ENCODE peak calls at places on chromosomes 6 and 20, in four cellular contexts. D is neural progenitor cell, R is GM23248, V is OCI-LY7. O is an unnamed sample.

GRCh38 chr6:119076173-119076965 is 2.1 kb downstream of the FAM184A start:
- DNase-seq in V (no peak), R (peak; percentile 2), D (no peak), O (no peak)

GRCh38 chr6:148491638-148492210 is 149.1 kb downstream of the SASH1 start:
- DNase-seq in R (peak; percentile 82), V (no peak), D (no peak), O (no peak)

GRCh38 chr6:101266063-101266462 is 127.4 kb upstream of the GRIK2 start:
- DNase-seq in D (no peak), V (peak; percentile 10), R (no peak), O (no peak)

GRCh38 chr6:111673871-111674270 is 68.2 kb upstream of the TRAF3IP2 start:
- DNase-seq in V (no peak), R (no peak), D (no peak), O (peak; percentile 31)

GRCh38 chr6:2562721-2563120 is 188.0 kb downstream of the MYLK4 start:
- DNase-seq in V (no peak), D (no peak), R (no peak), O (peak; percentile 64)

GRCh38 chr20:20491110-20491783 is 123.3 kb downstream of the INSM1 start:
- DNase-seq in D (no peak), V (no peak), R (peak; percentile 84), O (no peak)

GRCh38 chr6:67679566-67680296 is 955.4 kb upstream of the ADGRB3 start:
- DNase-seq in D (no peak), V (no peak), R (no peak), O (no peak)

GRCh38 chr6:13635948-13636658 is 21.0 kb downstream of the NOL7 start:
- DNase-seq in D (no peak), R (no peak), V (no peak), O (no peak)

GRCh38 chr6:167098825-167099225 is 24.1 kb upstream of the CCR6 start:
- DNase-seq in V (no peak), D (no peak), R (no peak), O (no peak)

GRCh38 chr6:63671098-63671754 is 35.6 kb downstream of the PHF3 start:
- DNase-seq in D (no peak), R (no peak), V (no peak), O (no peak)

GRCh38 chr6:161462148-161462547 is 188.3 kb upstream of the AGPAT4 start:
- DNase-seq in R (peak; percentile 24), V (no peak), D (no peak), O (no peak)

GRCh38 chr6:117110737-117111136 is 154.6 kb upstream of the VGLL2 start:
- DNase-seq in V (no peak), D (no peak), R (no peak), O (no peak)

GRCh38 chr6:161139766-161140553 is 133.9 kb downstream of the AGPAT4 start:
- DNase-seq in R (peak; percentile 63), V (no peak), D (no peak), O (no peak)

GRCh38 chr6:170186006-170186908 is 104.6 kb downstream of the DLL1 start:
- DNase-seq in V (no peak), R (no peak), D (no peak), O (no peak)

GRCh38 chr6:55445648-55446204 is 118.5 kb downstream of the GFRAL start:
- DNase-seq in D (peak; percentile 43), R (peak; percentile 56), V (peak; percentile 19), O (peak; percentile 16)

GRCh38 chr20:19975901-19976300 is 41.3 kb upstream of the NAA20 start:
- DNase-seq in D (no peak), V (no peak), R (peak; percentile 58), O (no peak)

GRCh38 chr6:134814076-134814709 is 135.7 kb downstream of the ALDH8A1 start:
- DNase-seq in R (peak; percentile 38), V (no peak), D (no peak), O (no peak)

GRCh38 chr6:151389640-151390275 is 1.6 kb downstream of the ZBTB2 start:
- DNase-seq in D (peak; percentile 72), R (peak; percentile 86), V (peak; percentile 65), O (peak; percentile 65)

GRCh38 chr20:38937978-38938473 is 11.8 kb downstream of the FAM83D start:
- DNase-seq in R (no peak), D (no peak), V (no peak), O (no peak)

GRCh38 chr6:159602370-159603185 is 90.5 kb downstream of the SOD2 start:
- DNase-seq in D (no peak), V (no peak), R (no peak), O (no peak)

GRCh38 chr20:20443509-20443908 is 75.6 kb downstream of the INSM1 start:
- DNase-seq in R (no peak), V (no peak), D (no peak), O (no peak)

GRCh38 chr6:95087394-95088097 is 489.8 kb upstream of the MANEA start:
- DNase-seq in D (no peak), V (no peak), R (peak; percentile 90), O (peak; percentile 34)

GRCh38 chr20:18431206-18431605 is 35.6 kb downstream of the DZANK1 start:
- DNase-seq in D (no peak), R (no peak), V (no peak), O (no peak)

GRCh38 chr6:163585932-163586437 is 171.5 kb downstream of the QKI start:
- DNase-seq in R (peak; percentile 90), D (no peak), V (no peak), O (no peak)

GRCh38 chr6:100347901-100348550 is 116.7 kb downstream of the SIM1 start:
- DNase-seq in V (no peak), R (peak; percentile 81), D (no peak), O (no peak)

GRCh38 chr6:80638222-80639055 is 532.0 kb downstream of the BCKDHB start:
- DNase-seq in V (no peak), R (peak; percentile 93), D (no peak), O (peak; percentile 62)

GRCh38 chr6:142290851-142291250 is 11.0 kb upstream of the ADGRG6 start:
- DNase-seq in R (no peak), D (no peak), V (no peak), O (no peak)

GRCh38 chr20:42419814-42420532 is 769.7 kb downstream of the PTPRT start:
- DNase-seq in R (no peak), V (no peak), D (no peak), O (no peak)

DNA sequence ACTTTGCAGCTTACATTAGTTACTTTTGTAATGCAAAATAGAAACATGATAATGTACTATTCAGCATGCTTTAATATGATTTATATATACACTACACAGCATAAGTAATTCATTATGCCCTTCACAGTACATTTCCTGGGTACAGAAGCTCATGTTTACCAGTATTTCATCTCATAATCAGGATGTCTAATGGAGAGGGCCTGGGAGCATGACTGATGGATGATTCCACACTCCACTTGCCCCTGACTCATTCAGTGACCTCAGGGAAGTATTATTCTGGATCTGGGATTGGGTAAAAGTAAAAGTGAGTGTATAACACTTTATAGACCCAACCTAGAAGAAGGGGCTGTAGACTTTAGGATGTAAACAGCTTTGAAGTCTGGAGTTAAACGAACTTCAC is 31.4 kb upstream of the BACH2 start:
- DNase-seq in V (no peak), D (no peak), R (peak; percentile 51), O (peak; percentile 45)
- TF ChIP-seq EZH2phosphoT487 in V (no peak), D (no peak), R (no peak), O (no peak)

DNA sequence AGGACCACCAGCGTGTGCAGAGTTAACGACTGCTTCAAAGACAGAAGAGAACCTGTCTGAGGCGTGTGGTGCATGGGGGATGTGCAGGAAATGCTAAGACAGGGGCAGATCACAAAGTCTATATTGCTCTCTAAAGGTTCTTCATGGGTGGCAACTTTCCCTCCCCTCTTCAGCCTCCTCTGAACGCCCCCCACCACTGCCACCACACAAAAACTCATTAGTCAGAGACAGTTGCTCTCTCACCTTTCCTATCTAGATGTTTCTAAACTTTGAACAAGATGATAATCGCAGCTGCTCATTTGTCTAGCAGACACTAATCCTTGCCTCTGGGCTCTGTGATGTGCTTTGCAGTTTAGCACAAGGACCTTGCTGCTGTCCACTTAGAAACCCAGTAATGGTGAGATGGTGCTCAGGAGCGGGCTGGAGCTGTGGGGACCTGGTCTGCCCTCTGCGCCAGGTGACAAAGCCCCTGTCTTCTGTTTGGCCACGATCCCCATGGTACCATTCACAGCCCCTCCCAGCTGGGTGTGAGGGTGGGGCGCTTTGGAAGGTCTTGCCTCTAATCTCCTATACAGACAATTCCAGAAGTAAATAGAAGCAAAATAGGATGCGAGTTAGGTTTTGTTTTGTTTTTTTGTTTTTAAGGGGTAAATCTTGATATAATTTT is 219.5 kb downstream of the NRN1 start:
- DNase-seq in V (no peak), R (no peak), D (no peak), O (no peak)
- TF ChIP-seq EZH2phosphoT487 in V (no peak), R (no peak), D (no peak), O (no peak)

GRCh38 chr6:145758086-145758485 is 22.8 kb upstream of the EPM2A start:
- DNase-seq in V (no peak), D (no peak), R (no peak), O (no peak)
- TF ChIP-seq EZH2phosphoT487 in V (no peak), D (no peak), R (no peak), O (no peak)

GRCh38 chr6:15474196-15474595 is 188.6 kb downstream of the DTNBP1 start:
- DNase-seq in D (no peak), R (peak; percentile 90), V (no peak), O (no peak)

GRCh38 chr6:15473741-15474161 is 189.1 kb downstream of the DTNBP1 start:
- DNase-seq in V (no peak), D (no peak), R (peak; percentile 88), O (no peak)

GRCh38 chr6:15473174-15473573 is 189.7 kb downstream of the DTNBP1 start:
- DNase-seq in D (no peak), R (no peak), V (no peak), O (no peak)

GRCh38 chr6:15472626-15473025 is 190.2 kb downstream of the DTNBP1 start:
- DNase-seq in R (no peak), D (no peak), V (no peak), O (no peak)

DNA sequence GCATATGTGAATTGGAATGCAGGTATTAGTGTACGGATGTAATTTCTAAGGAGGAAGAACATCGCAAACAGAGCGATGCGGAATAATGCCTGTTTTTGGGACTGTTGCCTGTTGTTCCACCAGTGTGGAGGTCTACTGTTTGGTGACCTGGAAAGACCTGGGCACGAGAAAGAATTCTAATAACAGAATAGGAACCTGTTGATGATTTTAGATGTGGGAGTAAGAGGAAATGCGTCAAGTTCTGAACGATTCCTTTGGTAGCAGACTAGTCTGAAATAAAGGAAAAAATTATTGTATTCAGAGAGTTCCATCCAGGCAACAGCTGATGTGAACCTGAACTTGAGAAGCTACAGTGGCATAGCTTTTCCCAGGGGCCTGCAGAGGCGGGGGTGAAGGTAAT is 192.1 kb downstream of the DTNBP1 start:
- DNase-seq in D (no peak), R (no peak), V (no peak), O (no peak)
- TF ChIP-seq EZH2phosphoT487 in D (no peak), R (no peak), V (no peak), O (no peak)

GRCh38 chr20:33444797-33445560 is 1.4 kb upstream of the SNTA1 start:
- DNase-seq in V (peak; percentile 82), D (no peak), R (no peak), O (no peak)
- TF ChIP-seq EZH2phosphoT487 in V (no peak), D (no peak), R (no peak), O (no peak)

DNA sequence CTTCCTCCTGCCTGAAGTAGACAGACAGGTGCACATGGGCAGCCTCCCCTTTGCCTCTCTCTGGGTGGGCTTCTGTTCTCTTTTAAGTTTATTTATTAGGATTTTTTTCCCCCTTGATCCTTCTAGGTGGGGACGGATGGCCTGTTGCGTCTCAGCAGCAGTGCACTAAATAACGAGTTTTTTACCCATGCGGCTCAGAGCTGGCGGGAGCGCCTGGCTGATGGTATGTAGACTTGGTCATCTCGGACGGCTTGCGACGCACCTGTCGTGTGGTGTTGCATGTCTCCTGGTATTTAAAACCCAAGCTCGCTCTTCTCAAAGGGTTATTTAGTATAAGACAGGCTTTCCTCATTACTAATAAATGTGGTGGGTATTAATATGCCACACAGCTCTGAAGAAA is 73.3 kb downstream of the ASXL1 start:
- DNase-seq in D (no peak), R (no peak), V (no peak), O (no peak)
- TF ChIP-seq EZH2phosphoT487 in D (no peak), R (no peak), V (no peak), O (no peak)

GRCh38 chr6:43717389-43717788 is 29.8 kb upstream of the MRPS18A start:
- DNase-seq in D (no peak), V (no peak), R (no peak), O (no peak)
- TF ChIP-seq EZH2phosphoT487 in D (no peak), V (no peak), R (no peak), O (no peak)

O was measured in SK-N-SH.